ENCODE peak calls at places on chromosomes 4 and X, in ten cellular contexts. O, A, Q, H, L, R, P, U, Y and N are unnamed samples.

GRCh38 chr4:128451270-128451905 is 163.8 kb upstream of the PGRMC2 start:
- DNase-seq in O (no peak), U (no peak), Q (no peak), L (no peak), P (no peak), R (no peak), A (no peak), H (no peak), Y (no peak), N (no peak)

GRCh38 chr4:124887738-124888137 is 175.2 kb upstream of the ANKRD50 start:
- DNase-seq in H (no peak), L (no peak), Y (no peak), Q (no peak), A (no peak), R (no peak), O (no peak), P (no peak), U (no peak), N (no peak)

GRCh38 chr4:113921089-113921842 is 58.2 kb downstream of the ARSJ start:
- DNase-seq in R (no peak), Y (no peak), L (no peak), A (no peak), O (no peak), H (no peak), Q (no peak), U (no peak), P (no peak), N (no peak)

GRCh38 chr4:6963139-6963611 is 53.5 kb downstream of the TBC1D14 start:
- DNase-seq in R (no peak), H (peak), O (peak), P (no peak), Y (no peak), A (peak), U (no peak), Q (no peak), L (no peak), N (no peak)

GRCh38 chr4:17103231-17103630 is 204.8 kb upstream of the LDB2 start:
- DNase-seq in P (no peak), Q (no peak), O (no peak), H (no peak), U (no peak), A (no peak), Y (no peak), R (no peak), L (no peak), N (no peak)

GRCh38 chr4:113899260-113900177 is 79.9 kb downstream of the ARSJ start:
- DNase-seq in L (no peak), U (no peak), H (no peak), Y (no peak), Q (no peak), A (no peak), R (peak), P (no peak), O (no peak), N (no peak)

GRCh38 chr4:87274803-87275202 is 47.9 kb downstream of the HSD17B13 start:
- DNase-seq in O (no peak), Y (no peak), U (no peak), L (no peak), H (no peak), P (no peak), R (no peak), Q (no peak), A (peak), N (no peak)

GRCh38 chr4:103998752-103999151 is 279.0 kb upstream of the TACR3 start:
- DNase-seq in U (no peak), A (no peak), H (no peak), Y (no peak), L (no peak), O (no peak), R (no peak), Q (no peak), P (no peak), N (no peak)

GRCh38 chr4:8260656-8261111 is 8.9 kb upstream of the HTRA3 start:
- DNase-seq in A (no peak), R (peak), O (peak), Q (no peak), L (no peak), Y (peak), U (peak), P (no peak), H (peak), N (no peak)

GRCh38 chr4:118849867-118850812 is 14.2 kb upstream of the SEC24D start:
- DNase-seq in U (no peak), H (no peak), O (peak), L (no peak), R (peak), A (peak), P (no peak), Q (no peak), Y (no peak), N (peak)

GRCh38 chr4:168218663-168219062 is 99.9 kb downstream of the DDX60 start:
- DNase-seq in P (no peak), Y (no peak), O (peak), L (no peak), A (no peak), U (no peak), R (no peak), Q (no peak), H (no peak), N (peak)

GRCh38 chr4:153151535-153152452 is 52.4 kb upstream of the TRIM2 start:
- DNase-seq in H (no peak), Y (peak), U (peak), P (no peak), O (peak), A (peak), R (peak), Q (no peak), L (no peak), N (no peak)

GRCh38 chr4:108044951-108045686 is 55.4 kb downstream of the HADH start:
- DNase-seq in A (no peak), R (no peak), Q (no peak), P (peak), H (peak), Y (no peak), O (no peak), U (no peak), L (no peak), N (no peak)

GRCh38 chr4:1413687-1414479 is 7.6 kb upstream of the NKX1-1 start:
- DNase-seq in A (no peak), L (no peak), H (no peak), U (no peak), Y (peak), R (no peak), P (peak), O (no peak), Q (no peak), N (no peak)

GRCh38 chr4:165199722-165200121 is 7.6 kb upstream of the KLHL2 start:
- DNase-seq in O (no peak), U (no peak), Q (no peak), Y (no peak), P (no peak), L (no peak), H (no peak), A (no peak), R (no peak), N (no peak)

GRCh38 chrX:144627947-144628346 is 619.4 kb upstream of the SPANXN1 start:
- DNase-seq in Y (no peak), Q (no peak), A (no peak), L (no peak), H (no peak), R (no peak), P (no peak), O (no peak), U (no peak), N (no peak)

DNA sequence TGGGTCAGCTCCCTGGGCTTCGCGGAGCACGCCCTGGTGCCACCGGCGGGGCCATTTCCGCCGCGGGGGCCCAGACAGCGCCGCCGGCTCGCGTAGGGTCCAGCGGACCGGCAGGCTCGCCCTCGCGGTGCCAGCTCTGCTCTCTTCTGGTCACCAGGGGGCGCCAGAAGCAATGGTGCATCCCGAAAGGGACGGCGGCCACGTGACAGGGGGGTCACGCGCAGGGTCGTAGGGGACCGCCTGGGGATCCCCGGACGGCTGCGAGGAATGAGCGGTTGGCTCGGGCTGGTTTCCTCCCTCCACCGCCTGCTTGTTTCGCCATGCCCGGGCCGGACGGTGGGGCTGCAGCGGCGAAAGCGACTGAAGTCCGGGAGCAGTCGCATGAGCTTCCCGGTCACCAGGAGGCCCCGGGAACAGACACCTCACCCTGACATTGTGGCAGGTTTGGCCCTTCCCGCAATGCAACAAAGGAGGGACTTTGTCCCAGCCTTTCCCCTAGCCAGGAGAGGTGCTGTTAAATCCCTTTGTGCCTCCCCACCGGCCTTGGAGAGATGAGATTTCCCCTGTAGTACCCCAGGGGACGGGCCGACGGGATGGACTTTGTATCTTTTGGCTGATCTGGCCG is 15.8 kb downstream of the ZCCHC12 start:
- DNase-seq in O (peak), Y (peak), L (peak), P (peak), A (peak), R (peak), Q (peak), H (peak), U (peak), N (peak)
- TF ChIP-seq POLR2A in O (no peak), Y (no peak), L (no peak), P (no peak), A (no peak), R (no peak), Q (no peak), H (no peak), U (no peak), N (no peak)

GRCh38 chr4:79225360-79225759 is 100.5 kb downstream of the NAA11 start:
- DNase-seq in Y (no peak), A (peak), L (no peak), O (no peak), P (no peak), Q (no peak), U (no peak), R (no peak), H (no peak), N (no peak)

GRCh38 chr4:79224777-79225104 is 101.1 kb downstream of the NAA11 start:
- DNase-seq in H (no peak), O (no peak), L (no peak), U (no peak), Q (no peak), P (no peak), A (no peak), R (no peak), Y (no peak), N (no peak)

GRCh38 chr4:79227896-79228295 is 98.0 kb downstream of the NAA11 start:
- DNase-seq in L (peak), P (no peak), Q (peak), Y (no peak), A (peak), U (peak), H (no peak), O (no peak), R (no peak), N (no peak)

GRCh38 chr4:79223993-79224776 is 101.7 kb downstream of the NAA11 start:
- DNase-seq in H (no peak), U (no peak), O (no peak), R (no peak), P (no peak), Y (no peak), Q (no peak), L (no peak), A (no peak), N (no peak)
- TF ChIP-seq POLR2A in H (no peak), U (no peak), O (no peak), R (no peak), P (no peak), Y (no peak), Q (no peak), L (no peak), A (no peak), N (no peak)

GRCh38 chr4:73420615-73421014 is 15.4 kb upstream of the AFP start:
- DNase-seq in L (no peak), Q (no peak), U (no peak), O (no peak), P (no peak), Y (no peak), A (no peak), R (no peak), H (no peak), N (no peak)
- TF ChIP-seq POLR2A in L (no peak), Q (no peak), U (no peak), O (no peak), P (no peak), Y (no peak), A (no peak), R (no peak), H (no peak), N (no peak)

GRCh38 chr4:182560358-182560757 is 317.2 kb downstream of the TENM3 start:
- DNase-seq in Q (no peak), R (no peak), L (no peak), U (no peak), P (no peak), O (peak), H (no peak), Y (no peak), A (no peak), N (no peak)
- TF ChIP-seq POLR2A in Q (no peak), R (no peak), L (no peak), U (no peak), P (no peak), O (no peak), H (no peak), Y (no peak), A (no peak), N (no peak)

GRCh38 chrX:154511761-154512160 is 4.3 kb downstream of the FAM3A start:
- DNase-seq in Q (no peak), P (no peak), Y (no peak), A (no peak), U (no peak), H (no peak), L (no peak), O (no peak), R (no peak), N (no peak)
- TF ChIP-seq POLR2A in Q (no peak), P (no peak), Y (no peak), A (no peak), U (no peak), H (no peak), L (no peak), O (no peak), R (no peak), N (no peak)

DNA sequence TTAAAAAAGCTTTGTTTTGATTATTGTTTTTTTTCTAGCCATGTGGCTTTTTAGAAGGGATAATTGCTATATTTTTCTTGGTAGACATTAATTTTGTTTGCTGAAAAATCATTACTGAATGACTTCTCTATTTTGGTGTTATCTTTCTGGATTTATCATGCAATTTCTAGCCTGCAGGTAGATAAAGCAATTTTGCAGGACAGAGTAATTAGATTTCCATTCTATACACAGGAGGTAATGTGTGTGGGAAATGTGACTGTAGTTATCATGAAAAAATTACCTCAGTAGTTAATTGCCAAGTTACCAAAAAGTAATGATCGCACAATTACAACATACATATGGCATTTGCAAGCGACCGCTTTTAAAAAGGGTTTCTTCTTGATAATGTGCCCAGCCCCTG is 66.0 kb downstream of the KIT start:
- DNase-seq in R (no peak), Q (no peak), Y (no peak), A (no peak), O (no peak), H (no peak), U (no peak), L (no peak), P (no peak), N (no peak)
- TF ChIP-seq POLR2A in R (no peak), Q (no peak), Y (no peak), A (no peak), O (no peak), H (no peak), U (no peak), L (no peak), P (no peak), N (no peak)

GRCh38 chrX:47129157-47129878 is 15.2 kb downstream of the NDUFB11 start:
- DNase-seq in U (peak), Q (peak), A (peak), L (peak), H (peak), R (peak), Y (peak), P (peak), O (peak), N (peak)
- TF ChIP-seq POLR2A in U (peak), Q (no peak), A (peak), L (peak), H (no peak), R (peak), Y (no peak), P (peak), O (peak), N (peak)